ENCODE peak calls at places on chromosomes 16 and 17, in eight cellular contexts. O, Q, L, G, E, P, R and B are unnamed samples.

GRCh38 chr17:80782536-80783427 is 208.9 kb upstream of the CHMP6 start:
- DNase-seq in O (no peak), Q (no peak), L (no peak), G (no peak), E (no peak), P (peak), R (no peak), B (peak)

GRCh38 chr17:39740357-39741111 is 2.8 kb downstream of the GRB7 start:
- DNase-seq in O (peak), Q (peak), L (no peak), G (peak), E (no peak), P (peak), R (no peak), B (peak)

GRCh38 chr17:41518789-41519449 is at the start of gene KRT15:
- DNase-seq in O (peak), Q (peak), L (no peak), G (no peak), E (no peak), P (no peak), R (no peak), B (peak)

GRCh38 chr17:28972437-28972836 is 21.1 kb upstream of the PHF12 start:
- DNase-seq in O (no peak), Q (no peak), L (no peak), G (no peak), E (no peak), P (no peak), R (no peak), B (no peak)

GRCh38 chr16:85136213-85136704 is 24.0 kb upstream of the CIBAR2 start:
- DNase-seq in O (peak), Q (no peak), L (no peak), G (no peak), E (no peak), P (peak), R (no peak), B (peak)

GRCh38 chr16:15033309-15033707 is 22.6 kb downstream of the NTAN1 start:
- DNase-seq in O (no peak), Q (no peak), L (peak), G (no peak), E (no peak), P (no peak), R (no peak), B (no peak)

GRCh38 chr16:13808075-13808474 is 111.9 kb upstream of the ERCC4 start:
- DNase-seq in O (no peak), Q (no peak), L (no peak), G (no peak), E (no peak), P (no peak), R (no peak), B (no peak)

GRCh38 chr16:29702307-29702706 is 23.3 kb downstream of the QPRT start:
- DNase-seq in O (no peak), Q (no peak), L (no peak), G (no peak), E (no peak), P (no peak), R (no peak), B (no peak)

GRCh38 chr17:10226930-10227695 is 28.7 kb upstream of the GAS7 start:
- DNase-seq in O (peak), Q (peak), L (peak), G (no peak), E (no peak), P (peak), R (no peak), B (peak)

GRCh38 chr17:82238562-82239201 is 9.8 kb downstream of the SLC16A3 start:
- DNase-seq in O (peak), Q (peak), L (peak), G (peak), E (no peak), P (peak), R (peak), B (peak)

GRCh38 chr17:79664925-79665738 is 54.3 kb upstream of the RBFOX3 start:
- DNase-seq in O (peak), Q (peak), L (peak), G (no peak), E (no peak), P (peak), R (no peak), B (no peak)

GRCh38 chr17:77167472-77168306 is 26.9 kb downstream of the SEC14L1 start:
- DNase-seq in O (no peak), Q (no peak), L (no peak), G (no peak), E (no peak), P (no peak), R (no peak), B (no peak)

GRCh38 chr17:31369266-31369665 is 22.2 kb upstream of the RAB11FIP4 start:
- DNase-seq in O (peak), Q (no peak), L (no peak), G (peak), E (peak), P (peak), R (peak), B (peak)

GRCh38 chr16:53043986-53044571 is 8.6 kb downstream of the CHD9NB start:
- DNase-seq in O (no peak), Q (no peak), L (no peak), G (peak), E (no peak), P (no peak), R (no peak), B (peak)
- H3K4me3 ChIP-seq in O (no peak), Q (no peak), L (peak), G (no peak), E (no peak), P (no peak), R (no peak), B (peak)

DNA sequence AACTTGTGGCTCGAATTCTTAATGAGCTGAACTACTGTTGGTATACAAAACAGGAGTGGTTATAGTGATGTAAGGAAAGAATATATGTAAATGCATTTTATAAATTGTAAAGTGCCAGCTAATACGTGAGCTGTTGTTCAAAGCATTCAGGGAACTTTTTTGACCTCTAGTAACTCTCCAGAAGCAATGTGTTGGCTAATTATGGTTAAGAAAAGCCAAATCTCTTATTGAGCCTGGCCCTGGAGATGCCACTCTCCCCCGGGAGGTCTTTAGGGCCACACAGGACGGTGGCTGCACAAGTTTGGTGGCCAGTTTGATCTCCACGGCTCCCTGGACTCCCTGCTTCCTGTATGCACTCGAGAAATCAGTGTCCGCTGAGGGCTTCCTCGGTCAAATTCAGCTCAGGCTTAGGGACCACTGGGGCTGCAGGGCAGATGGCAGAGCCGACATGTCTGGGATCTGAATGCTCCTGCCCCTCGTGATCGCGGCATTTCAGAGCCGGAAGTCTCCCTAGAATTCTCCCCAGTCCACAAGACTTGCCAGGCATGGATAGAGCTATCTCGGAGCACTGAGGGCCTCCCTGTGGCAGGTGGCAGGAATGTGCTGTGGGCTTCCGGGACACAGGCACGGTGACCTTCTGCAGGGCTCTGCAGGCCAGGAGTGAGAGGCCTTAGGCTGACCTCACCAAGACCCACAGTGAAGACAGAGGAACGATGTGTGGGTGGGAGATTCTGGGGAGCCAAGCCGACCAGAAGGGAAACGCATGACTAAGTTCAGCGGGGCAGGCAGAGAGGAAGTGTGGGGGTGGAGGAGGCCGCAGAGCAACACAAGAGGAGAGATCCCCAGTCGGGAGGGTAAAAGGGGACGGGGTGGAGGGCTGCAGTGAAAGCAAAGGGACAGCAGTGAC is 18.6 kb upstream of the PITPNM3 start:
- DNase-seq in O (peak), Q (no peak), L (peak), G (peak), E (peak), P (peak), R (peak), B (peak)
- TF ChIP-seq CTCF in O (no peak), Q (no peak), L (peak), G (no peak), E (peak), P (no peak), R (no peak), B (no peak)

DNA sequence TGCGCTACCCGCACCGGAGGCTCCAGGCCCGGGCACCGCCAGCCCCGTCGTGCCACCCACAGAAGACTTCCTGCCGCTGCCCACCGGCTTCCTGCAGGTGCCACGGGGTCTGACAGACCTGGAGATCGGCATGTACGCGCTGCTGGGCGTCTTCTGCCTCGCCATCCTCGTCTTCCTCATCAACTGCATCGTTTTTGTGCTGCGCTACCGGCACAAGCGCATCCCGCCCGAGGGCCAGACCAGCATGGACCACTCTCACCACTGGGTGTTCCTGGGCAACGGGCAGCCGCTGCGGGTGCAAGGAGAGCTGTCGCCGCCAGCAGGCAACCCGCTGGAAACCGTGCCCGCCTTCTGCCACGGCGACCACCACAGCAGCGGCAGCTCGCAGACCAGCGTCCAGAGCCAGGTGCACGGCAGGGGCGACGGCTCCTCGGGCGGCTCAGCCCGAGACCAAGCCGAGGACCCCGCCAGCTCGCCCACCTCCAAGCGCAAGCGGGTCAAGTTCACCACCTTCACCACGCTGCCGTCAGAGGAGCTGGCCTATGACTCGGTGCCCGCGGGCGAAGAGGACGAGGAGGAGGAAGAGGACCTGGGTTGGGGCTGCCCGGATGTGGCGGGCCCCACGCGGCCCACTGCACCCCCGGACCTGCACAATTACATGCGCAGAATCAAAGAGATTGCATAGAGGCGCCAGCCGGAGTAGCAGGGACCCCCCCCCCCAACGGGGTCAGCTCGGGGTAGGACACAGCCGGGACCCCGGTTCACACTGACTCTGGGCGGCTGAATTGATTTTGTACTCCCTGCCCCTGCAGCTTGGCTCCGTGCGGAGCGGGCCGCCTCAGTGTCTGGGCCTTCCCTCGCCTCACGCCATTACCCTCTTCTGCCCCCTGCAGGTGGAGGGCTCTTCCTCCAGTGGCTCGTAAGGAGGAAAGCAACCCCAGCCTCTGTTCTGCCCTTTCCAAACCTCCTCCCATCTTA is 58.5 kb downstream of the TMEM132E start:
- DNase-seq in O (peak), Q (peak), L (peak), G (peak), E (peak), P (peak), R (peak), B (peak)
- H3K4me3 ChIP-seq in O (no peak), Q (no peak), L (peak), G (no peak), E (no peak), P (no peak), R (peak), B (peak)

GRCh38 chr16:77782694-77783093 is 5.7 kb upstream of the VAT1L start:
- DNase-seq in O (peak), Q (no peak), L (no peak), G (no peak), E (no peak), P (peak), R (no peak), B (peak)
- TF ChIP-seq CTCF in O (peak), Q (no peak), L (peak), G (peak), E (peak), P (no peak), R (peak), B (peak)

GRCh38 chr17:45144199-45145034 is 3.9 kb upstream of the HEXIM1 start:
- DNase-seq in O (no peak), Q (no peak), L (peak), G (no peak), E (no peak), P (no peak), R (no peak), B (no peak)
- H3K4me3 ChIP-seq in O (peak), Q (peak), L (peak), G (peak), E (peak), P (peak), R (no peak), B (peak)

GRCh38 chr17:21288581-21289017 is 4.1 kb downstream of the MAP2K3 start:
- DNase-seq in O (no peak), Q (peak), L (no peak), G (no peak), E (no peak), P (no peak), R (no peak), B (no peak)
- TF ChIP-seq CTCF in O (no peak), Q (peak), L (peak), G (peak), E (no peak), P (no peak), R (no peak), B (peak)

GRCh38 chr17:2708585-2709172 is 2.9 kb downstream of the CLUH start:
- DNase-seq in O (no peak), Q (no peak), L (no peak), G (no peak), E (no peak), P (no peak), R (no peak), B (no peak)

GRCh38 chr17:2709173-2709661 is 2.3 kb downstream of the CLUH start:
- DNase-seq in O (no peak), Q (peak), L (no peak), G (no peak), E (no peak), P (no peak), R (no peak), B (no peak)

GRCh38 chr17:2706911-2707510 is 4.6 kb downstream of the CLUH start:
- DNase-seq in O (no peak), Q (no peak), L (no peak), G (no peak), E (no peak), P (no peak), R (no peak), B (no peak)

GRCh38 chr17:2705888-2706795 is 5.4 kb downstream of the CLUH start:
- DNase-seq in O (no peak), Q (no peak), L (no peak), G (no peak), E (no peak), P (no peak), R (no peak), B (no peak)

DNA sequence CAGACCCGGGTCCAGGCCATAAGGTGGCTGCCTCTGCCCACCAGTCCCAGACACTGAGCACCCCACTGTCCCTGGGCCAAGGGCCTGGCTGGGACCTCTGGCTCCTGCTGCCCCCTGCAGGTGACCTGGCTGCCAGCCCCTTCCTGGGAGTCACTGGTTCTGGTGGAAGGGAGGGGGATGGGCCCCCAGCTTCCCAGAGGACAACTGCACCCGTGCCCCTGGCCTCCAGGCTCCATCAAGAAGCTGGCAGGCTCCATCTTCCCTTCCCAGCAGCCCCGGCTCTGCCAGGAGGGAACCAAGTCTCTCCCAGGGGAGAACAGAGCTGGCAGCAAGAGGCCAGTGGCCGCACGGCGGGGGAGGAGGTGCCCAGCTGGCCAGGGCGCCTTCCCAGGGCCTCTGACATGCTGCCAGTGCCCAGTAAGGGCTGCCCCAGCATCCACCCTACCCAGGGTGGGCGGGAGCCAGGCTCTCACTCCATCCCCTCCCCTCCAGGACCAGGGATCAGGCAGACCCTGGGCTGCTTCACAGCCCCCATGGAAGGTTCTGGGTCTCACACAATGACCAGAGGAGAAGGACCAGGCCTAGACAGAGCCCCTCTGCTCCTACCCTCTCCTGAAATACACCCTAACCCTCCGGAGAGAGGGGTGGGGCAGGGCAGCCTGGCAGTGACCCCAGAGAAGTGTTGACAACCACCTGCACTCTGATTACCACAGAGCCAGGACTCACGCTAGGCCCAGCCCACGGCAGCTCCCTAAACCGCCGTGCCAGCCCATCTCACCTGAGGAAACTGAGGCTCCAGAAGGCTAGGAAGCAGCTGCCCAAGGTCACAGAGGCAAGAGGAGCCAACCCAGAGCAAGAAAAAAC is 3.6 kb downstream of the CLUH start:
- DNase-seq in O (no peak), Q (no peak), L (peak), G (no peak), E (no peak), P (peak), R (no peak), B (peak)
- H3K4me3 ChIP-seq in O (no peak), Q (no peak), L (peak), G (no peak), E (no peak), P (no peak), R (no peak), B (no peak)